ENCODE peak calls at places on chromosomes 3 and 15, in eight cellular contexts. M is HepG2, E is sigmoid colon, X is tibial artery, R is A549, Y is left lung, U is stomach, B is GM06990. O is an unnamed sample.

GRCh38 chr3:61615643-61616042 is 54.3 kb downstream of the PTPRG start:
- DNase-seq in R (no peak), U (no peak), Y (no peak), X (peak; percentile 45), E (peak; percentile 72), M (no peak), B (no peak), O (no peak)

GRCh38 chr3:102238362-102238761 is 196.5 kb upstream of the ZPLD1 start:
- DNase-seq in B (no peak), U (no peak), X (no peak), M (no peak), E (no peak), Y (no peak), R (no peak), O (no peak)

GRCh38 chr3:197021729-197022404 is 7.8 kb downstream of the MELTF start:
- DNase-seq in B (no peak), R (no peak), M (no peak), U (peak; percentile 10), X (no peak), Y (no peak), E (peak; percentile 21), O (no peak)

GRCh38 chr15:42549052-42549491 is 434 bp downstream of the HAUS2 start:
- DNase-seq in Y (no peak), B (no peak), X (no peak), M (peak; percentile 12), U (no peak), R (peak; percentile 35), E (no peak), O (peak; percentile 36)

GRCh38 chr3:96300743-96301142 is 513.7 kb upstream of the EPHA6 start:
- DNase-seq in B (no peak), X (no peak), U (no peak), E (no peak), M (no peak), R (no peak), Y (no peak), O (no peak)

GRCh38 chr3:112734718-112735350 is 93.9 kb upstream of the CCDC80 start:
- DNase-seq in E (peak; percentile 71), B (peak; percentile 28), X (peak; percentile 36), R (peak; percentile 90), M (peak; percentile 49), U (peak; percentile 65), Y (peak; percentile 39), O (peak; percentile 65)

GRCh38 chr3:72657666-72658065 is 190.6 kb downstream of the SHQ1 start:
- DNase-seq in R (no peak), B (no peak), U (no peak), M (peak; percentile 40), E (no peak), X (no peak), Y (no peak), O (no peak)

GRCh38 chr3:190811775-190812480 is 50.6 kb downstream of the GMNC start:
- DNase-seq in E (no peak), R (peak; percentile 61), M (peak; percentile 54), X (no peak), B (peak; percentile 3), Y (no peak), U (no peak), O (peak; percentile 13)

GRCh38 chr3:32451049-32451659 is 51.5 kb downstream of the CMTM6 start:
- DNase-seq in Y (no peak), U (peak; percentile 21), X (no peak), B (no peak), R (no peak), E (no peak), M (no peak), O (no peak)

GRCh38 chr15:73317651-73318462 is 50.9 kb downstream of the HCN4 start:
- DNase-seq in E (no peak), B (no peak), X (no peak), U (no peak), R (no peak), Y (no peak), M (no peak), O (no peak)

GRCh38 chr3:33061782-33062181 is 35.2 kb downstream of the GLB1 start:
- DNase-seq in R (no peak), Y (no peak), E (no peak), M (no peak), B (peak; percentile 34), U (no peak), X (no peak), O (no peak)

GRCh38 chr3:14929310-14930070 is 17.9 kb upstream of the NR2C2 start:
- DNase-seq in B (no peak), U (no peak), M (no peak), X (no peak), E (no peak), R (no peak), Y (no peak), O (no peak)

GRCh38 chr15:25492315-25492714 is 53.5 kb upstream of the UBE3A start:
- DNase-seq in Y (no peak), U (no peak), R (no peak), B (no peak), M (no peak), E (no peak), X (no peak), O (no peak)

GRCh38 chr15:85457392-85457968 is 77.1 kb downstream of the AKAP13 start:
- DNase-seq in X (no peak), U (no peak), B (peak; percentile 64), M (no peak), E (no peak), Y (no peak), R (peak; percentile 39), O (peak; percentile 63)

GRCh38 chr3:23739536-23739935 is 66.2 kb upstream of the UBE2E1 start:
- DNase-seq in R (no peak), X (no peak), E (no peak), U (no peak), Y (no peak), B (no peak), M (no peak), O (no peak)

GRCh38 chr3:36562945-36563344 is 182.6 kb downstream of the STAC start:
- DNase-seq in B (no peak), E (no peak), X (no peak), Y (no peak), U (no peak), M (no peak), R (no peak), O (no peak)

GRCh38 chr15:64460737-64461576 is 579 bp downstream of the ZNF609 start:
- DNase-seq in M (peak; percentile 66), R (peak; percentile 81), U (no peak), X (peak; percentile 38), B (peak; percentile 29), Y (peak; percentile 34), E (peak; percentile 72), O (peak; percentile 59)

GRCh38 chr15:42494998-42495360 is 455 bp upstream of the SNAP23 start:
- DNase-seq in R (peak; percentile 26), X (peak; percentile 58), E (peak; percentile 74), U (peak; percentile 47), Y (peak; percentile 76), M (peak; percentile 34), B (no peak), O (no peak)

DNA sequence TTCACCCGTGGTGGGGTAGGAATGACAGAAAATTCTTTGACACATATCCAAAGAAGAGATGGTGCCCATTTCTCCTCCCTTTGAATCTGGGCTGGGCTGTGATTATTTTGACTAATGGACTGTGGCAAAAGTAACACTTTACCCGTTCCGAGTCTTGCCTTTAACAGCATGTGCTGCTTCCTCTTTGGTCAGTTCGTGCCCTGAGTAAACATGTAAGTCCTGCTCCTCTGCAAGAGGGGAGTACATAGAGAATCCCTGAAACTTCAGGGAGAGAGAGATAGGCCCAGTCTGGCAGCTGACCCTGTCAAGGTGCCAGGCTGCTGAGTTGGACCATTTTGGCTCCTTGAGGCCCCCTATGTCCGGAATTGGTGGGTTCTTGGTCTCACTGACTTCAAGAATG is 243.1 kb downstream of the EPHB1 start:
- DNase-seq in Y (no peak), M (no peak), R (no peak), U (no peak), E (no peak), X (no peak), B (no peak), O (no peak)
- TF ChIP-seq CTCF in Y (no peak), M (no peak), R (no peak), U (no peak), E (no peak), X (no peak), B (no peak), O (no peak)

DNA sequence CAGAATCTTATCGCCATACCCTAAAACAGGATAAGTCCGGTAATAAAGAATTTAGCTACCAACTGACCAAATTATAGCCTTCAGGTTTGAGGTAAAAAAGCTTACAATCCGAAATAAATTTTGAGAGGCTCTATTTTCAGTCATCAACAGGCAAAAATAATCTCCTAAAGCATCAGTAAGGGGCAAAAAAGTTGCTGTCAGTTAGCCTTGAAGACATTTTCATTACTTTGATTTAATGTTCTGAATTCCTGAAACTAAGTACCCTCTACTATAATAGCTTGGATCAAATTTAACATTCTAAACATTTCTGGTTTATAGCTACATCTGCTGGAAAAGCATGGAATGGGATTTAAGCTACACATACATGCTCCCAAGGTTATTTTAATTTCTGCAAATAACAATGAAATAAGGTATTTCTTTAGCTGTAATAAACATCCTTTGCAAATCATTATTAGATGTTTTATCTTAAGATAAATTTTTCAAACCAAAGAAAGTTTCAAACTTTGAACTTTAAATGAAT is 245.5 kb downstream of the ULK4 start:
- DNase-seq in E (no peak), Y (no peak), B (no peak), X (no peak), M (no peak), R (no peak), U (no peak), O (no peak)
- TF ChIP-seq CTCF in E (no peak), Y (peak; percentile 23), B (no peak), X (peak; percentile 32), M (peak; percentile 27), R (peak; percentile 33), U (no peak), O (no peak)

DNA sequence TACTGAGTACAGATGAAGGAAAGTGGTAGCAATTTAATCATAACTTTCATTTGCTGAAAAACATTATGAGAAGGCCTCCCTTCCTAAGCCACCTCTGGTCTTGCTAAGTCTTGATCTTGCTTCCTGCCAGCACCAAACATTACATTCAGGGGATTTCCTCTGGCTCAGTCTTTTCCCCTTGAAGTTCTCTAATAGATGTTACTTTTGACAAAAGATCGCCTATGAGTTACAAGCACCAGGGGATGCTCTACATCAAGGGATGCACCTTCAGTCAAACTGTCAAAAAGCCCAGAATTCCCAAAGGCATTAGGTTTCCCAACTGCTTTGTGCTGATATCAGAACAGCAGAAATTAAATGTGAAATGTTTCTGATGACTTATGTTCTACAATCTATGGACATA is 47.3 kb downstream of the AQP9 start:
- DNase-seq in E (no peak), Y (no peak), X (no peak), R (no peak), U (no peak), B (no peak), M (no peak), O (no peak)
- TF ChIP-seq CTCF in E (no peak), Y (no peak), X (no peak), R (no peak), U (no peak), B (peak; percentile 31), M (no peak), O (no peak)

GRCh38 chr3:21781371-21781770 is 30.4 kb upstream of the ZNF385D start:
- DNase-seq in B (no peak), E (no peak), R (no peak), X (no peak), M (no peak), U (no peak), Y (no peak), O (no peak)
- TF ChIP-seq CTCF in B (no peak), E (no peak), R (no peak), X (no peak), M (no peak), U (no peak), Y (no peak), O (no peak)